ENCODE peak calls at places on chromosomes 11 and 22, in eight cellular contexts. I is AG20443; J is stimulated activated CD4-positive, alpha-beta T cell treated with anti-CD3 and anti-CD28 coated beads, Interleukin-12 subunit alpha, Interleukin-12 subunit beta, amount 100 ng/mL, for 24 hours; Y is activated naive CD4-positive, alpha-beta T cell treated with Interleukin-2 at 50 U/mL for 16 hours; L is COLO829; N is NCI-H146; U is body of pancreas; S is HS-27A. A is an unnamed sample.

GRCh38 chr11:102138677-102139076 is 28.4 kb downstream of the YAP1 start:
- DNase-seq in L (no peak), S (no peak), I (peak), N (no peak), Y (no peak), J (no peak), U (no peak), A (no peak)

GRCh38 chr11:65862191-65862735 is 2.0 kb downstream of the MUS81 start:
- DNase-seq in L (no peak), I (no peak), Y (no peak), J (no peak), U (no peak), S (no peak), N (no peak), A (no peak)

GRCh38 chr11:96061094-96061493 is 137.2 kb upstream of the MTMR2 start:
- DNase-seq in L (peak), S (no peak), U (no peak), J (no peak), N (no peak), I (no peak), Y (no peak), A (no peak)

GRCh38 chr11:36375348-36376314 is 79.5 kb downstream of the PRR5L start:
- DNase-seq in Y (no peak), N (no peak), S (no peak), U (no peak), L (no peak), J (no peak), I (peak), A (no peak)

GRCh38 chr11:114082415-114082748 is 22.9 kb downstream of the ZBTB16 start:
- DNase-seq in J (no peak), L (no peak), I (no peak), U (peak), S (no peak), N (no peak), Y (no peak), A (no peak)

GRCh38 chr22:17578129-17578754 is 14.9 kb downstream of the SLC25A18 start:
- DNase-seq in Y (no peak), U (peak), N (no peak), I (peak), S (no peak), L (peak), J (no peak), A (no peak)

GRCh38 chr22:42289671-42290269 is 19.3 kb upstream of the TCF20 start:
- DNase-seq in I (no peak), L (no peak), Y (no peak), N (no peak), J (no peak), U (no peak), S (no peak), A (no peak)

GRCh38 chr22:24398409-24398808 is 29.0 kb upstream of the ADORA2A start:
- DNase-seq in N (no peak), U (no peak), Y (no peak), I (no peak), S (no peak), L (no peak), J (no peak), A (no peak)

GRCh38 chr11:8309311-8309710 is 45.6 kb upstream of the LMO1 start:
- DNase-seq in I (no peak), U (no peak), L (no peak), N (no peak), S (no peak), Y (no peak), J (no peak), A (no peak)

A was measured in stimulated activated naive CD8-positive, alpha-beta T cell treated with anti-CD3 and anti-CD28 coated beads, Interleukin-15, Interleukin-2, amounts not matched to agents 100 U/mL and 50 U/mL, for 24 hours.